ENCODE peak calls at places on chromosomes 1 and 21, in ten cellular contexts. A is foreskin fibroblast, I is fibroblast of lung, Z is spleen, V is lower leg skin, M is GM10248, Y is left lung, B is endothelial cell of umbilical vein, P is IMR-90, J is fibroblast of mammary gland. N is an unnamed sample.
A peak's percentile ranks its signal among the peaks of the same experiment; 100 is the strongest.

GRCh38 chr1:27992271-27992670 is 32.5 kb downstream of the XKR8 start:
- DNase-seq in Z (peak; percentile 87), P (no peak), V (no peak), J (no peak), A (no peak), M (no peak), I (no peak), B (peak; percentile 60), Y (peak; percentile 40), N (no peak)

GRCh38 chr1:1431845-1432565 is 3.5 kb upstream of the VWA1 start:
- DNase-seq in Y (peak; percentile 82), A (peak; percentile 44), P (no peak), Z (peak; percentile 72), J (no peak), I (peak; percentile 41), B (no peak), V (no peak), M (no peak), N (peak; percentile 39)

GRCh38 chr1:39900662-39901485 is 843 bp downstream of the MYCL start:
- DNase-seq in M (no peak), P (peak; percentile 19), B (no peak), I (no peak), A (peak; percentile 62), Z (no peak), Y (no peak), J (no peak), V (no peak), N (peak; percentile 48)

GRCh38 chr1:206769331-206769731 is 1.2 kb upstream of the IL19 start:
- DNase-seq in Z (peak; percentile 84), A (no peak), M (peak; percentile 81), Y (no peak), V (no peak), J (no peak), P (no peak), I (no peak), B (no peak), N (peak; percentile 71)

GRCh38 chr1:186511761-186512637 is 51.1 kb upstream of the PDC start:
- DNase-seq in B (no peak), Z (peak; percentile 72), J (no peak), A (no peak), P (peak; percentile 48), V (no peak), Y (peak; percentile 70), I (no peak), M (no peak), N (no peak)

GRCh38 chr1:25573591-25573930 is 30.2 kb downstream of the LDLRAP1 start:
- DNase-seq in Z (no peak), B (no peak), I (no peak), M (no peak), P (no peak), V (no peak), A (no peak), Y (peak; percentile 50), J (no peak), N (no peak)

GRCh38 chr21:36999131-36999898 is 7.2 kb upstream of the RIPPLY3 start:
- DNase-seq in B (no peak), J (no peak), A (no peak), Z (no peak), P (no peak), M (no peak), Y (no peak), V (no peak), I (no peak), N (no peak)

GRCh38 chr1:41371630-41372599 is 10.7 kb downstream of the FOXO6 start:
- DNase-seq in B (no peak), I (peak; percentile 28), V (no peak), A (peak; percentile 31), M (no peak), Y (no peak), P (no peak), J (no peak), Z (no peak), N (no peak)

GRCh38 chr1:93180723-93181613 is at the start of gene CCDC18:
- DNase-seq in A (peak; percentile 47), P (peak; percentile 44), J (peak; percentile 46), Z (no peak), M (peak; percentile 67), Y (no peak), V (no peak), B (peak; percentile 36), I (peak; percentile 28), N (peak; percentile 54)

GRCh38 chr1:192595299-192595698 is 19.7 kb downstream of the RGS1 start:
- DNase-seq in I (no peak), P (no peak), M (no peak), V (no peak), J (no peak), B (no peak), A (no peak), Y (no peak), Z (no peak), N (no peak)

GRCh38 chr1:190104959-190105358 is 372.7 kb downstream of the BRINP3 start:
- DNase-seq in V (no peak), Y (no peak), P (no peak), B (no peak), M (no peak), Z (no peak), I (no peak), J (no peak), A (no peak), N (no peak)

GRCh38 chr1:47616906-47617305 is 179.1 kb downstream of the FOXD2 start:
- DNase-seq in A (no peak), V (no peak), Z (no peak), P (no peak), Y (no peak), I (no peak), M (no peak), J (no peak), B (no peak), N (no peak)

GRCh38 chr21:31898898-31899630 is 26.2 kb downstream of the HUNK start:
- DNase-seq in A (no peak), V (no peak), J (no peak), M (no peak), P (no peak), Z (no peak), B (no peak), Y (no peak), I (no peak), N (no peak)

DNA sequence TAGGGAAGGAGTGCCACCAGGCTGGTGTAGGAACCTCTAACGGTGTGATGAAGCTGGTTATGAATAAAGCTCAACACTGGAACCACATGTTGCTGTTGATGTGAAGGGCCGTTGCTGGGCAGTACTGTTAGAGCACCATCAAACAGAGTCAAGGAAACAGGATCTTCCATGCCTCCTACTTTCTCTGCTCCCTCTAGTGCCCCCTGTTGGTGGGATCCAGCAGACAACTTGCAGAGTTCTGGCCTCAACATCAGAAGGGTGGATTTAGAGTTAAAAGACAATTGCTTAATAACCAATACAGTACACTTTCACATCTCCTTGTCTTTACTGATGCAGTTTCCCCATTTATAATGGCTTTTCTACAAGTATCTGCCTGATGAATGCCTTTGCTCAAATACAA is 336.4 kb downstream of the NTNG1 start:
- DNase-seq in V (no peak), M (no peak), Z (no peak), J (peak; percentile 2), I (no peak), A (no peak), B (no peak), P (no peak), Y (no peak), N (no peak)
- TF ChIP-seq CTCF in V (no peak), M (peak; percentile 33), Z (no peak), J (peak; percentile 21), I (peak; percentile 8), A (no peak), B (no peak), P (no peak), Y (no peak), N (peak; percentile 39)

DNA sequence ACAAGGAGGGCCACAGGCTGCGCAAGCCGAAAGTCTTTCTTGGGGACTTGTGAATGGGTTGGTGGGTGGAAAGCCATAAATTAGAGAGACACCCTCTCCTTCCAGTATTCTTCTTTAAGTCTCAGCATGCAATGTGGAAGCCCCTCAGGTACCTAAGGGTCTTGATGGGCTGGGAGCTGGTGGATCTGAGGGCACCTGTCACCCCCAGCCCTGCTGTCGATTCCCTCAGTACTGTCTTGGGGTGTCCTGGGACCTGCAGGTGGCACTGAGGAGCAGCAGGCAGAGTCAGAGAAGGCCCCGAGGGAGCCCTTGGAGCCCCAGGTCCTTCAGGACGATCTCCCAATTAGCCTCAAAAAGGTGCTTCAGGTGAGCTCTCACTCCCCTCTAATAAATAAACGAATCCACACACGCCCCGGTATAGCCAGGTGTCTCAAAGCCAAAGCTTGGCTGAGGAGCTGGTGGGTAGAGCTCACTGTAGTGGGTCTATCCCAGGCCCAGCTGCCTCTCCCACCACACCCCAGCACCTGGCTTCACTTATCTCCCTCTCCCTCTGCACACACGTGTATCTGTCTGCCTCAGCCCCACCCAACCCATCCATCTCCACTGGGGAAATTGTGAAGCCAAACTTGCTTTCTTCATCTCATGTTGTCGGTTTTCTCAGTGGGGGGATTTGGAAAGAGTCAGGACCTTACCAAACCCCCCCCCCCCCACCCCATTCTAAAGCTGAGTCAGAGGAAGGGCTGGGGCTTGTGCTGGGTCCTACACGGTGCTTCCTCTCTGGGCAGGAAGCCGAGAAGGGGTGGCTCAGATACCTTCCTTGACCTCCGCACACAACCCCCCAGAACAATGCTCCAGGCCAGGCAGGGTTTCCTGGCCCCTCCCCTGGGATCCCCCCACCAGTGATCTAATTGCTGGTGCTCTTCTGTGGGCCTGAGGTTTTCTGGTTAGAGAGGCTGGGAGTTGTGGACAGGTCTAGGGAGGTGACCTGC is 1.6 kb downstream of the ADAM15 start:
- DNase-seq in Y (no peak), V (no peak), B (peak; percentile 59), J (no peak), I (no peak), M (peak; percentile 48), A (peak; percentile 46), Z (no peak), P (no peak), N (peak; percentile 62)
- TF ChIP-seq CTCF in Y (peak; percentile 17), V (no peak), B (peak; percentile 46), J (peak; percentile 14), I (no peak), M (peak; percentile 29), A (peak; percentile 37), Z (no peak), P (peak; percentile 24), N (peak; percentile 45)

DNA sequence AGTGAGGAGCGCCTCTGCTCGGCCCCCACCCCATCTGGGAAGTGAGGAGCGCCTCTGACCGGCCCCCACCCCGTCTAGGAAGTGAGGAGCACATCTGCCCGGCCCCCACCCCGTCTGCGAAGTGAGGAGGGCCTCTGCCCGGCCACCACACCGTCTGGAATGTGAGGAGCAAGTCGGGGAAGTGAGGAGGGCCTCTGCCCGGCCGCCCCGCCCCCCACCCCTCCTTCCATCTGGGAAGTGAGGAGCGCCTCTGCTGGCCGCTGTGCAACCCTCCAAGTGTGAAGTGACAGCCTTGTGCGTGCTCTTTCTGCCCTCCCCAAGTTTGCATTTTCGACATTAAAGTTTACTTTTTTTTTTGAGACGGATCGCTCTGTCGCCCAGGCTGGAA is 5.1 kb upstream of the ZZZ3 start:
- DNase-seq in V (no peak), Z (peak; percentile 74), J (peak; percentile 15), P (no peak), M (no peak), Y (no peak), I (peak; percentile 25), A (peak; percentile 36), B (no peak), N (no peak)
- TF ChIP-seq CTCF in V (no peak), Z (no peak), J (peak; percentile 26), P (no peak), M (no peak), Y (peak; percentile 11), I (peak; percentile 22), A (peak; percentile 37), B (peak; percentile 33), N (peak; percentile 43)

DNA sequence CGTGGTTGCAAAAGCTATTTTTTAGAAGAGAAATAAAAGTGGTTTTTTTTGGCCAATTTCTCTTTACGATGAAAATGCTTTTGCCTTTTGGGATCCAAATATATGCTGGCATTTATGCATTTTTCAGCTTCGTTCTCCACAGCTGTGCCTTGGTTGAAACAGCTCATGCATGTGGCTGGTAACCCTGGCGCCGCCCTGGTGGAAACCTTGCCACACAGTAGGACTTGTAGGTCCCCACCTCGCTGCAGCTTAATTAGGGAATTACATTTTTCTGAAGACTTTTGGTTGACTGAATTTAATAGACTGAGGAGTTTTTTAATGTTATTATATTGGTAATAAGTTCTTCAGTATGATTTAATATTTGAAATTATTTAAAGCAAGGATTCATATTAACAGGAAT is 12.7 kb upstream of the PCP4 start:
- DNase-seq in A (no peak), M (no peak), J (no peak), Y (no peak), Z (no peak), V (no peak), P (no peak), I (no peak), B (no peak), N (no peak)
- TF ChIP-seq CTCF in A (no peak), M (no peak), J (no peak), Y (no peak), Z (no peak), V (no peak), P (no peak), I (no peak), B (no peak), N (no peak)